ENCODE peak calls at places on chromosomes 1 and 21, in eight cellular contexts. One of them, this sample, is unnamed. For H3K9me2, the result is how much of the 10 kb centered on the place peaks cover.

GRCh38 chr1:94325379-94326302 is 88.3 kb upstream of the ARHGAP29 start:
- DNase-seq in HCT116: peak
- DNase-seq in SK-N-SH: no peak
- DNase-seq in PC-3: peak
- DNase-seq in GM23338: no peak
- DNase-seq in OCI-LY7: no peak
- DNase-seq in MM.1S: no peak
- DNase-seq in hepatocyte: no peak
- DNase-seq in this sample: peak

GRCh38 chr1:153728305-153729066 is 636 bp downstream of the INTS3 start:
- DNase-seq in PC-3: peak
- DNase-seq in MM.1S: no peak
- DNase-seq in hepatocyte: peak
- DNase-seq in HCT116: no peak
- DNase-seq in GM23338: peak
- DNase-seq in OCI-LY7: peak
- DNase-seq in SK-N-SH: peak
- DNase-seq in this sample: peak

GRCh38 chr1:83998599-83999315 is at the start of gene TTLL7:
- DNase-seq in OCI-LY7: peak
- DNase-seq in MM.1S: peak
- DNase-seq in PC-3: peak
- DNase-seq in SK-N-SH: peak
- DNase-seq in GM23338: peak
- DNase-seq in HCT116: no peak
- DNase-seq in hepatocyte: peak
- DNase-seq in this sample: peak

GRCh38 chr21:39186676-39187075 is 3.4 kb upstream of the PSMG1 start:
- DNase-seq in HCT116: no peak
- DNase-seq in PC-3: no peak
- DNase-seq in hepatocyte: no peak
- DNase-seq in SK-N-SH: no peak
- DNase-seq in MM.1S: no peak
- DNase-seq in OCI-LY7: no peak
- DNase-seq in GM23338: no peak
- DNase-seq in this sample: peak

GRCh38 chr1:201348211-201348566 is 29.3 kb downstream of the TNNT2 start:
- DNase-seq in HCT116: peak
- DNase-seq in PC-3: peak
- DNase-seq in OCI-LY7: peak
- DNase-seq in SK-N-SH: peak
- DNase-seq in GM23338: peak
- DNase-seq in MM.1S: peak
- DNase-seq in hepatocyte: peak
- DNase-seq in this sample: peak

GRCh38 chr1:54323324-54323739 is 82.9 kb downstream of the SSBP3 start:
- DNase-seq in SK-N-SH: no peak
- DNase-seq in MM.1S: no peak
- DNase-seq in HCT116: no peak
- DNase-seq in PC-3: no peak
- DNase-seq in hepatocyte: peak
- DNase-seq in GM23338: peak
- DNase-seq in OCI-LY7: no peak
- DNase-seq in this sample: no peak

GRCh38 chr1:27360159-27361043 is 6.4 kb downstream of the MAP3K6 start:
- DNase-seq in MM.1S: no peak
- DNase-seq in hepatocyte: peak
- DNase-seq in GM23338: peak
- DNase-seq in OCI-LY7: no peak
- DNase-seq in SK-N-SH: no peak
- DNase-seq in PC-3: no peak
- DNase-seq in HCT116: no peak
- DNase-seq in this sample: no peak

GRCh38 chr1:86741947-86742572 is 37.7 kb downstream of the SH3GLB1 start:
- DNase-seq in GM23338: peak
- DNase-seq in OCI-LY7: peak
- DNase-seq in hepatocyte: peak
- DNase-seq in PC-3: peak
- DNase-seq in HCT116: peak
- DNase-seq in MM.1S: peak
- DNase-seq in SK-N-SH: peak
- DNase-seq in this sample: peak

GRCh38 chr1:157136133-157136532 is 2.1 kb downstream of the ETV3 start:
- DNase-seq in SK-N-SH: no peak
- DNase-seq in MM.1S: peak
- DNase-seq in OCI-LY7: no peak
- DNase-seq in PC-3: no peak
- DNase-seq in GM23338: no peak
- DNase-seq in hepatocyte: peak
- DNase-seq in HCT116: no peak
- DNase-seq in this sample: no peak

GRCh38 chr1:24418898-24419628 is 3.5 kb downstream of the NIPAL3 start:
- DNase-seq in PC-3: peak
- DNase-seq in HCT116: no peak
- DNase-seq in SK-N-SH: no peak
- DNase-seq in GM23338: peak
- DNase-seq in MM.1S: no peak
- DNase-seq in OCI-LY7: no peak
- DNase-seq in hepatocyte: no peak
- DNase-seq in this sample: peak

GRCh38 chr21:42722808-42723470 is 69.5 kb downstream of the PDE9A start:
- DNase-seq in SK-N-SH: no peak
- DNase-seq in HCT116: no peak
- DNase-seq in GM23338: no peak
- DNase-seq in MM.1S: no peak
- DNase-seq in hepatocyte: no peak
- DNase-seq in PC-3: no peak
- DNase-seq in OCI-LY7: no peak
- DNase-seq in this sample: no peak

GRCh38 chr1:151721788-151722510 is 627 bp downstream of the RIIAD1 start:
- DNase-seq in hepatocyte: no peak
- DNase-seq in MM.1S: no peak
- DNase-seq in PC-3: no peak
- DNase-seq in OCI-LY7: no peak
- DNase-seq in HCT116: no peak
- DNase-seq in SK-N-SH: no peak
- DNase-seq in GM23338: peak
- DNase-seq in this sample: no peak

GRCh38 chr1:40774266-40774998 is 9.2 kb upstream of the KCNQ4 start:
- DNase-seq in hepatocyte: peak
- DNase-seq in OCI-LY7: peak
- DNase-seq in HCT116: peak
- DNase-seq in MM.1S: peak
- DNase-seq in SK-N-SH: peak
- DNase-seq in PC-3: peak
- DNase-seq in GM23338: peak
- DNase-seq in this sample: peak

GRCh38 chr1:198679535-198680173 is 40.8 kb downstream of the PTPRC start:
- DNase-seq in SK-N-SH: no peak
- DNase-seq in GM23338: no peak
- DNase-seq in OCI-LY7: no peak
- DNase-seq in PC-3: no peak
- DNase-seq in MM.1S: no peak
- DNase-seq in hepatocyte: no peak
- DNase-seq in HCT116: no peak
- DNase-seq in this sample: no peak

GRCh38 chr1:183089025-183089639 is 65.9 kb downstream of the LAMC1 start:
- DNase-seq in GM23338: no peak
- DNase-seq in SK-N-SH: no peak
- DNase-seq in MM.1S: no peak
- DNase-seq in hepatocyte: peak
- DNase-seq in HCT116: no peak
- DNase-seq in OCI-LY7: no peak
- DNase-seq in PC-3: peak
- DNase-seq in this sample: no peak

GRCh38 chr1:112744019-112744578 is 29.0 kb upstream of the PPM1J start:
- DNase-seq in MM.1S: no peak
- DNase-seq in HCT116: no peak
- DNase-seq in SK-N-SH: no peak
- DNase-seq in hepatocyte: peak
- DNase-seq in GM23338: peak
- DNase-seq in OCI-LY7: no peak
- DNase-seq in PC-3: no peak
- DNase-seq in this sample: peak

DNA sequence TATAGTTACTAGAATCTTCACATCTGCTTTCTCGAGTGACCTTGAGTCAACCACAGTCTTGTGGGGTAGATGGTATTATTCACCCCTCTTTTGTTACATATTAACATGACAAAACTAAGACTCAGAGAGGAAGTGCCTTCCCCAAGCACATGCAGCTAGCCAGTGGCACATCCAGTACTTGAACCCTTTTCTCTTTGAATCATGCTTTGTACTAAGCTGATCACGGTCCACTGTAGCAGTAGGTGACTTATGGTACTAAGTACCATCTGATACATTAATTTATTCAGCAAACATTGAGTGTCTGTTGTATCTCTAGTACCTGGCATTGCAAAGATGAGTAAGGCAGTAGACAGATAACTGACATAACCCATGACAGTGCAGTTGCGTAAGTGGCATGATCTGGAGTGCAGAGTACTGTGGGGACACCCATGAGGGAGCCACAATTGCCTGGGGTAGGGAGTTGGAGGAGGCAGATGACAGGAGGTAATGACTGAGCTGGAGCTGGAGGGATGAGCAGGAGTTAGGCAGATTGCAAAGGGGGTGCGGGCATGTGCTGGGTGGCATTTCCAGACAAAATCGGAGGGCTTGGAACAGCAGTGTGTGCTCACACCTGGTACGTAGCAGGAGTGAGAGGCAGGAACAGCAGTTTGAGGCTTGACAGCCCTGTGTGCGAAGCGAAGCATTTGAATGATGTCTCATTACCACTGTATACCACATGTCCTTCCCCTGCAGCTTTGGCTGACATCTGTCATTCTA is 29.8 kb downstream of the UCK2 start:
- DNase-seq in hepatocyte: peak
- DNase-seq in GM23338: peak
- DNase-seq in PC-3: no peak
- DNase-seq in OCI-LY7: no peak
- DNase-seq in SK-N-SH: no peak
- DNase-seq in HCT116: no peak
- DNase-seq in MM.1S: no peak
- DNase-seq in this sample: peak
- TF ChIP-seq EZH2phosphoT487 in hepatocyte: no peak
- TF ChIP-seq EZH2phosphoT487 in GM23338: no peak
- TF ChIP-seq EZH2phosphoT487 in PC-3: no peak
- TF ChIP-seq EZH2phosphoT487 in OCI-LY7: no peak
- TF ChIP-seq EZH2phosphoT487 in SK-N-SH: no peak
- TF ChIP-seq EZH2phosphoT487 in HCT116: no peak
- TF ChIP-seq EZH2phosphoT487 in MM.1S: no peak
- TF ChIP-seq EZH2phosphoT487 in this sample: no peak

GRCh38 chr1:116989851-116990250 is 11.7 kb upstream of the CD101 start:
- DNase-seq in OCI-LY7: no peak
- DNase-seq in hepatocyte: no peak
- DNase-seq in GM23338: no peak
- DNase-seq in SK-N-SH: no peak
- DNase-seq in PC-3: no peak
- DNase-seq in MM.1S: no peak
- DNase-seq in HCT116: no peak
- DNase-seq in this sample: no peak
- H3K4me2 ChIP-seq in OCI-LY7: no peak
- H3K4me2 ChIP-seq in hepatocyte: no peak
- H3K4me2 ChIP-seq in GM23338: no peak
- H3K4me2 ChIP-seq in SK-N-SH: no peak
- H3K4me2 ChIP-seq in PC-3: no peak
- H3K4me2 ChIP-seq in MM.1S: no peak
- H3K4me2 ChIP-seq in HCT116: no peak
- H3K4me2 ChIP-seq in this sample: peak

GRCh38 chr1:174999926-175000696 is at the start of gene CACYBP:
- DNase-seq in SK-N-SH: peak
- DNase-seq in HCT116: no peak
- DNase-seq in MM.1S: peak
- DNase-seq in hepatocyte: no peak
- DNase-seq in OCI-LY7: peak
- DNase-seq in GM23338: peak
- DNase-seq in PC-3: no peak
- DNase-seq in this sample: peak

GRCh38 chr1:174998569-174999215 is 1.1 kb upstream of the CACYBP start:
- DNase-seq in SK-N-SH: peak
- DNase-seq in GM23338: peak
- DNase-seq in PC-3: peak
- DNase-seq in hepatocyte: peak
- DNase-seq in OCI-LY7: peak
- DNase-seq in HCT116: peak
- DNase-seq in MM.1S: peak
- DNase-seq in this sample: peak

GRCh38 chr1:174996474-174996873 is 3.3 kb upstream of the CACYBP start:
- DNase-seq in hepatocyte: no peak
- DNase-seq in HCT116: no peak
- DNase-seq in SK-N-SH: no peak
- DNase-seq in OCI-LY7: peak
- DNase-seq in GM23338: no peak
- DNase-seq in MM.1S: no peak
- DNase-seq in PC-3: peak
- DNase-seq in this sample: peak

GRCh38 chr1:175000697-175001187 is 995 bp downstream of the CACYBP start:
- DNase-seq in MM.1S: peak
- DNase-seq in SK-N-SH: no peak
- DNase-seq in HCT116: no peak
- DNase-seq in hepatocyte: no peak
- DNase-seq in PC-3: no peak
- DNase-seq in GM23338: no peak
- DNase-seq in OCI-LY7: peak
- DNase-seq in this sample: peak

DNA sequence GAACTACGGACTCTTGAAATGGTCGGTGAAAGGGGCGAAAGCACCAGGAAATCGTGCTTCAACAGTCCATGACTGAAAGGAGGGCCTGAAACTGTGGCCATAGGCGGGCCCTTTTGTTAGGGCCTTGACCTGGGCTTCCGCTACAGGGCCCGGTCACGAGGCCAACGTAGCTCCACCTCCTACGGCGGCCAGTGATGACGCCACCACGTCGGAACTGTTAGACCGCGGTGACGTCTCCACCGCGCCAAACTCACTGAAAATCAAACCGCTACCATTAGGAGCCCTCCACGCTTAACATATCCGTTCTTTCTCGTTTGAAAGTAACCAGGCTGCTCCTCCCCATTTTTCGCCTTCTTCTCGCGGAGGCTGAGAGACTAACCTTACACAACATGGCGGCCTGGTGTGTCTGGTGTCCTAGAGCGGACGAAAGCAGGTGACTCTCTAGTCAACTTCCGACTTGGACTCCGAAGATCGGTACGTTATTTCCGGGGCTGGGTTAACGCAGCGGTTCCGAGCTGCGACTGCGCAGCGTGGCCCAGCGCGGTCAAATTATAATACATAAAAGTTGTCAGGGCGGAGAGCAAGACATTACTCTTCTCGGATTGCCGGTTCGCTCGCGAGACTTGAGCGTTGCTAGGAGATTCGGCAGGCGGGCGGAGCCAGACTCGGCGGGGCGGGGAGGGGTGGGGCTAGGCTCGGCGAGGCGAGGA is 376 bp upstream of the CACYBP start:
- DNase-seq in GM23338: peak
- DNase-seq in OCI-LY7: peak
- DNase-seq in SK-N-SH: peak
- DNase-seq in HCT116: peak
- DNase-seq in MM.1S: peak
- DNase-seq in PC-3: peak
- DNase-seq in hepatocyte: peak
- DNase-seq in this sample: peak
- H3K9me2 ChIP-seq in GM23338: under half
- H3K9me2 ChIP-seq in OCI-LY7: under half
- H3K9me2 ChIP-seq in SK-N-SH: under half
- H3K9me2 ChIP-seq in HCT116: under half
- H3K9me2 ChIP-seq in MM.1S: under half
- H3K9me2 ChIP-seq in PC-3: under half
- H3K9me2 ChIP-seq in hepatocyte: under half
- H3K9me2 ChIP-seq in this sample: under half

GRCh38 chr21:44065428-44065827 is 41.8 kb upstream of the PWP2 start:
- DNase-seq in GM23338: no peak
- DNase-seq in HCT116: no peak
- DNase-seq in OCI-LY7: no peak
- DNase-seq in MM.1S: no peak
- DNase-seq in PC-3: no peak
- DNase-seq in hepatocyte: no peak
- DNase-seq in SK-N-SH: no peak
- DNase-seq in this sample: no peak
- TF ChIP-seq EZH2phosphoT487 in GM23338: no peak
- TF ChIP-seq EZH2phosphoT487 in HCT116: no peak
- TF ChIP-seq EZH2phosphoT487 in OCI-LY7: no peak
- TF ChIP-seq EZH2phosphoT487 in MM.1S: no peak
- TF ChIP-seq EZH2phosphoT487 in PC-3: no peak
- TF ChIP-seq EZH2phosphoT487 in hepatocyte: no peak
- TF ChIP-seq EZH2phosphoT487 in SK-N-SH: no peak
- TF ChIP-seq EZH2phosphoT487 in this sample: no peak

This sample was measured in GM23248.